ENCODE peak calls at places on chromosomes 2 and 18, in ten cellular contexts. H is brain microvascular endothelial cell; X is HS-27A; U is A549; P is midbrain; T is NCI-H2029; C is Daoy; D is NCI-H2081; A is stimulated activated naive CD4-positive, alpha-beta T cell; W is activated CD4-positive, CD25-positive, alpha-beta regulatory T cell. F is an unnamed sample.

GRCh38 chr18:37019157-37019571 is 190.2 kb downstream of the KIAA1328 start:
- DNase-seq in H (peak), X (no peak), U (peak), P (no peak), T (peak), C (no peak), D (peak), A (no peak), W (no peak), F (no peak)

GRCh38 chr18:76399613-76400391 is 95.2 kb downstream of the ZNF516 start:
- DNase-seq in H (no peak), X (no peak), U (no peak), P (no peak), T (no peak), C (no peak), D (no peak), A (no peak), W (no peak), F (no peak)

GRCh38 chr2:227853204-227853629 is 18.2 kb upstream of the DAW1 start:
- DNase-seq in H (no peak), X (no peak), U (peak), P (no peak), T (peak), C (peak), D (no peak), A (no peak), W (no peak), F (no peak)

GRCh38 chr2:141384676-141385075 is 746.1 kb downstream of the LRP1B start:
- DNase-seq in H (peak), X (no peak), U (peak), P (no peak), T (no peak), C (no peak), D (no peak), A (no peak), W (no peak), F (no peak)

GRCh38 chr2:68663371-68664156 is 20.2 kb downstream of the PROKR1 start:
- DNase-seq in H (no peak), X (no peak), U (no peak), P (no peak), T (no peak), C (no peak), D (no peak), A (no peak), W (no peak), F (no peak)

GRCh38 chr2:102313025-102313424 is 1.7 kb downstream of the IL1RL1 start:
- DNase-seq in H (peak), X (peak), U (no peak), P (no peak), T (no peak), C (peak), D (no peak), A (no peak), W (no peak), F (no peak)

GRCh38 chr18:13259701-13260100 is 41.1 kb downstream of the LDLRAD4 start:
- DNase-seq in H (no peak), X (no peak), U (no peak), P (no peak), T (no peak), C (no peak), D (no peak), A (no peak), W (no peak), F (no peak)

GRCh38 chr18:46360841-46361240 is 256.7 kb downstream of the HAUS1 start:
- DNase-seq in H (no peak), X (no peak), U (no peak), P (no peak), T (no peak), C (no peak), D (no peak), A (no peak), W (no peak), F (no peak)

GRCh38 chr2:194962254-194962653 is 694.8 kb upstream of the SLC39A10 start:
- DNase-seq in H (no peak), X (no peak), U (no peak), P (no peak), T (no peak), C (no peak), D (no peak), A (no peak), W (no peak), F (no peak)

GRCh38 chr2:46970334-46971288 is 55.0 kb upstream of the MCFD2 start:
- DNase-seq in H (peak), X (peak), U (peak), P (no peak), T (no peak), C (peak), D (no peak), A (no peak), W (no peak), F (peak)

GRCh38 chr2:68646303-68646702 is 2.9 kb downstream of the PROKR1 start:
- DNase-seq in H (no peak), X (no peak), U (peak), P (no peak), T (no peak), C (no peak), D (no peak), A (no peak), W (no peak), F (no peak)

GRCh38 chr2:216742411-216742810 is 47.1 kb upstream of the IGFBP5 start:
- DNase-seq in H (no peak), X (no peak), U (no peak), P (no peak), T (no peak), C (no peak), D (no peak), A (no peak), W (no peak), F (peak)

GRCh38 chr2:9481257-9481922 is 7.0 kb downstream of the IAH1 start:
- DNase-seq in H (peak), X (no peak), U (peak), P (no peak), T (no peak), C (peak), D (no peak), A (no peak), W (no peak), F (no peak)

GRCh38 chr2:234422242-234422641 is 74.6 kb downstream of the ARL4C start:
- DNase-seq in H (peak), X (peak), U (peak), P (no peak), T (no peak), C (peak), D (no peak), A (no peak), W (no peak), F (peak)

GRCh38 chr18:11760498-11761158 is 71.6 kb downstream of the GNAL start:
- DNase-seq in H (no peak), X (no peak), U (no peak), P (no peak), T (no peak), C (no peak), D (no peak), A (no peak), W (no peak), F (peak)

GRCh38 chr2:31365834-31366505 is 48.6 kb downstream of the XDH start:
- DNase-seq in H (no peak), X (no peak), U (no peak), P (no peak), T (no peak), C (no peak), D (no peak), A (no peak), W (no peak), F (no peak)

GRCh38 chr18:42706618-42707017 is 408.9 kb downstream of the RIT2 start:
- DNase-seq in H (peak), X (no peak), U (peak), P (no peak), T (peak), C (no peak), D (peak), A (no peak), W (no peak), F (peak)

GRCh38 chr2:75065402-75066008 is 107.1 kb downstream of the POLE4 start:
- DNase-seq in H (no peak), X (no peak), U (no peak), P (no peak), T (no peak), C (no peak), D (no peak), A (no peak), W (no peak), F (no peak)

GRCh38 chr2:192254444-192254843 is 59.7 kb upstream of the TMEFF2 start:
- DNase-seq in H (no peak), X (no peak), U (no peak), P (peak), T (no peak), C (no peak), D (no peak), A (no peak), W (no peak), F (no peak)

GRCh38 chr2:132416996-132417395 is 391 bp downstream of the GPR39 start:
- DNase-seq in H (no peak), X (no peak), U (peak), P (no peak), T (no peak), C (no peak), D (no peak), A (no peak), W (no peak), F (no peak)

F was measured in MV-4-11.